ENCODE peak calls at places on chromosome 5, in five cellular contexts. G is DND-41, Q is MM.1S, U is fibroblast of lung, J is psoas muscle. N is an unnamed sample.

GRCh38 chr5:112475747-112476435 is 56.8 kb upstream of the EPB41L4A start:
- DNase-seq in G (no peak), Q (no peak), U (no peak), J (no peak), N (no peak)

GRCh38 chr5:178074266-178074952 is 38.9 kb upstream of the N4BP3 start:
- DNase-seq in G (no peak), Q (peak), U (peak), J (no peak), N (no peak)

GRCh38 chr5:158943057-158943456 is 156.7 kb downstream of the EBF1 start:
- DNase-seq in G (no peak), Q (no peak), U (peak), J (peak), N (no peak)

GRCh38 chr5:143101740-143102386 is 301.6 kb downstream of the NR3C1 start:
- DNase-seq in G (peak), Q (no peak), U (no peak), J (no peak), N (no peak)

GRCh38 chr5:107067391-107067790 is 603.3 kb downstream of the EFNA5 start:
- DNase-seq in G (no peak), Q (no peak), U (no peak), J (no peak), N (peak)

GRCh38 chr5:10564838-10565784 is 1.2 kb downstream of the ANKRD33B start:
- DNase-seq in G (no peak), Q (no peak), U (no peak), J (peak), N (no peak)

GRCh38 chr5:124949862-124950261 is 203.4 kb upstream of the ZNF608 start:
- DNase-seq in G (no peak), Q (no peak), U (no peak), J (no peak), N (no peak)

GRCh38 chr5:60403343-60404006 is 296.5 kb downstream of the DEPDC1B start:
- DNase-seq in G (no peak), Q (no peak), U (no peak), J (no peak), N (no peak)

GRCh38 chr5:22835630-22836029 is 17.5 kb downstream of the CDH12 start:
- DNase-seq in G (no peak), Q (no peak), U (no peak), J (no peak), N (no peak)
- H3K27ac ChIP-seq in G (no peak), Q (no peak), U (no peak), J (no peak), N (no peak)

DNA sequence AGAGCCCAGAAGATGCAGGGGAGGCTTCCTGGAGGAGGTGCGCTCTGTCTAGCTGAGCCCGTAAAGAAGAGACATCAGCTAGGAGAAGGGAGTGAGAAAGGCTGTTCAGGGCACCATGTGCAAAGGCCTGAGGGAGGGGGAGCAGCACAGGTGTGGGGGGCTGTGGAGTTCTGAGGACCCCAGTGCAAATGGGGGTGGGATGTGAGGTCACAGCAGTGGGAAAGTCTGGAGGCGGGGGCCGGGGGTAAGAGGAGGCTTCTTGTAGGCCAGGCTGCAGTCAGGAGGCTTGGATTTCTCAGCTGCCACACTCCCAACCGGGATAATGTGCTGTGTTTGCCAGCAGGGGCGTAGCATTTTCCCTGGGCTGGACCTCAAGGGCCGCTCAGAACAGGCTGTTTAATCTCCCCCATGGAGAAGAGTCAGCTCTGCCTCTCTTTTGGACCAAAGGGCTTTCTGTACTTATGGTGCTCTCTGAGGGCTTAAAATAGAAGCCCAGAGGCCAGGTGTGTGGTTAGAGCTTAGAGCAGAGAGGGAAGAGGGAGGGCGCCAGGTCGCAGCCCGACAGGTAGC is 5.7 kb downstream of the NEURL1B start:
- DNase-seq in G (no peak), Q (no peak), U (no peak), J (no peak), N (no peak)
- H3K4me3 ChIP-seq in G (no peak), Q (no peak), U (no peak), J (peak), N (peak)

DNA sequence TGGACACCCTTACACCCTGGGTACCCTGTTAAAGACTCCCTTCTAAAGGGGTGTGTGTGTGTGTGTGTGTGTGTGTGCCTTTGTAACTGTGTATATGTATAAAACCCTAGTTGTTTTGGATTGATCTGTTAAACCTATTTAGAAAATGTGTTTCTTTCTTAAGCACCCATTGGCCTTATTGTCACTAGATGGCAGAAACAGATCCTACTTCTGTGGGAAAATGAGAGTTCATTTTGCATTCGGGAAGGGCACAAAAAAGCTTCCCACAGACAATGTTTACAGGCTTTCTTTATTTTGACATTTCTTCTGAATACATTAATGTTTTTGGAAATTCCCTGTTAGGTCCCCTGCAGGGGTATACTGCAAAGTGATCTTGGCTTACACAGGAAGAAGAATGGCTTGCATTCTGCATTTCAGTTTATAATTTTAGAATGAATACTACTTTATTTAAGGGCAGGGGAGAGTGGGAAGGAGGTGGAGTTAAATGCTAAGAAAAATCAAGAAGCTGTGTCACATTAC is 481.8 kb upstream of the ARRDC3 start:
- DNase-seq in G (no peak), Q (no peak), U (peak), J (no peak), N (no peak)
- TF ChIP-seq CTCF in G (no peak), Q (no peak), U (peak), J (no peak), N (no peak)

DNA sequence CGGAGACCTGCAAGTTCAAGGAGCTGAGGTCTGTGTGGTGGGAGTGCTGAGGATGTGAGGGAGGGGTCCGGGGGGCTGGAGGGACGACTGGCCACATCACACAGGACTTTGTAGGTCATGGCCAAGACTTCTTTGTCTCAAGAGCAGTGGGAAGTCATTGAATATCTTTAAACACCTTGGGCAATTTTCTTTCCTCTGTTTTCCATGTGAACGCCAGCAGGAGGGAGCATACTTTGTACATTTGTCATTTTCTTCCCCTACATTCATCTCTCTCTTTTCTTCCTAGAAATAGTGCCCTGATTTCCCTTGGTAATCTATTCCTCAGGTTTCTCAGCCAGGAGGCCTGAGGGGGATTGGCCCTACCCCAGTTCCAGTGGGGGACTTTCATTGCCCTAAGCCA is 153.7 kb upstream of the MSX2 start:
- DNase-seq in G (no peak), Q (no peak), U (no peak), J (no peak), N (no peak)
- H3K27ac ChIP-seq in G (no peak), Q (no peak), U (no peak), J (no peak), N (no peak)

DNA sequence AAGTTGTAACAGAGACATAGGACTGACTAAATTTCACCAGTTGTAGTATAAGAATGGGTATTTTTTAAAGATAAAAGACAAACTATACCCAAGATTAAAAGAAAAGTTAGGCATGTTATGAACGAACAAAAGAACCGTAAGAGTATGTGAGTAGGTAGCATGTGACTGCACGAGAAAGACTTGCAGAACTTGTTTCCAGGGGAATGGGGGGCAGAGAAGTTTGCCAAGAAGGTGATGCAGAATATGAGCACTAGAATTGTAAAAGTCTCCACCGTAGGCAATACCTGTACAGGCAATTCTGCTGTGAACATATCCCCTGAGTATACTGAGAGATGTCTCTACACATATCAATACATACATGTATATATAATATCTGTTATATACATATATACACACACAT is 614.7 kb downstream of the PRELID2 start:
- DNase-seq in G (no peak), Q (no peak), U (no peak), J (no peak), N (no peak)
- H3K4me3 ChIP-seq in G (no peak), Q (no peak), U (no peak), J (no peak), N (no peak)

GRCh38 chr5:181260720-181261319 is at the start of gene TRIM52:
- DNase-seq in G (peak), Q (peak), U (peak), J (peak), N (peak)
- TF ChIP-seq CTCF in G (peak), Q (no peak), U (no peak), J (no peak), N (no peak)

N was measured in coronary artery.